ENCODE peak calls at places on chromosomes 16 and 17, in seven cellular contexts. W is lower lobe of right lung; U is psoas muscle; S is CD8-positive, alpha-beta memory T cell; G is fibroblast of lung; D is colonic mucosa; N is GM23338. K is an unnamed sample.

GRCh38 chr17:45305532-45306087 is 11.2 kb downstream of the MAP3K14 start:
- DNase-seq in W (no peak), N (no peak), S (no peak), D (no peak), G (peak), U (no peak), K (no peak)

GRCh38 chr17:83132251-83133081 is 53.1 kb downstream of the METRNL start:
- DNase-seq in U (peak), W (peak), G (no peak), N (no peak), S (no peak), D (no peak), K (peak)

GRCh38 chr16:16062023-16062932 is 112.9 kb downstream of the ABCC1 start:
- DNase-seq in D (no peak), N (peak), W (no peak), S (peak), U (no peak), G (peak), K (no peak)

GRCh38 chr17:20154601-20155000 is 145.4 kb downstream of the SPECC1 start:
- DNase-seq in G (no peak), D (no peak), W (no peak), U (no peak), S (no peak), N (no peak), K (no peak)

GRCh38 chr17:78263063-78263735 is 31.8 kb downstream of the TMEM235 start:
- DNase-seq in G (no peak), D (peak), N (no peak), W (peak), U (peak), S (no peak), K (peak)

GRCh38 chr17:42266918-42267766 is 9.0 kb downstream of the STAT5B start:
- DNase-seq in D (no peak), G (peak), U (no peak), W (no peak), N (no peak), S (peak), K (no peak)

GRCh38 chr17:75959046-75959838 is 18.4 kb upstream of the FBF1 start:
- DNase-seq in S (no peak), D (no peak), U (no peak), G (no peak), W (no peak), N (peak), K (no peak)

GRCh38 chr17:27797390-27798091 is 2.8 kb downstream of the NOS2 start:
- DNase-seq in W (peak), N (peak), U (no peak), G (no peak), D (peak), S (no peak), K (no peak)

GRCh38 chr17:46772879-46773620 is 45.4 kb downstream of the WNT3 start:
- DNase-seq in U (no peak), W (peak), D (no peak), G (no peak), N (no peak), S (no peak), K (no peak)

GRCh38 chr17:11238710-11239109 is 2.3 kb upstream of the SHISA6 start:
- DNase-seq in S (no peak), N (no peak), D (no peak), W (no peak), G (no peak), U (no peak), K (no peak)

GRCh38 chr16:85321856-85322271 is 209.6 kb upstream of the CIBAR2 start:
- DNase-seq in U (peak), D (peak), S (no peak), G (peak), N (no peak), W (peak), K (peak)

GRCh38 chr16:3065742-3066439 is 451 bp downstream of the IL32 start:
- DNase-seq in N (no peak), S (no peak), G (no peak), D (peak), W (no peak), U (no peak), K (no peak)

GRCh38 chr16:68417711-68418301 is 30.5 kb downstream of the SMPD3 start:
- DNase-seq in D (peak), U (no peak), W (peak), G (no peak), S (peak), N (no peak), K (no peak)

GRCh38 chr16:66660422-66661209 is 35.9 kb downstream of the CMTM4 start:
- DNase-seq in S (no peak), U (peak), D (peak), W (peak), N (peak), G (peak), K (peak)

GRCh38 chr17:41367426-41368075 is 2.1 kb downstream of the KRT33B start:
- DNase-seq in W (no peak), U (no peak), G (no peak), S (no peak), N (no peak), D (no peak), K (no peak)

GRCh38 chr17:6323626-6324356 is 111.1 kb downstream of the AIPL1 start:
- DNase-seq in S (no peak), N (peak), U (no peak), W (no peak), G (no peak), D (no peak), K (no peak)

GRCh38 chr16:71311553-71312158 is 22.5 kb upstream of the CMTR2 start:
- DNase-seq in N (peak), G (peak), D (no peak), U (no peak), S (peak), W (no peak), K (no peak)

GRCh38 chr17:40378966-40379365 is 14.4 kb upstream of the GJD3 start:
- DNase-seq in D (no peak), G (no peak), N (no peak), S (no peak), U (no peak), W (no peak), K (no peak)

GRCh38 chr16:47475786-47476185 is 14.7 kb downstream of the PHKB start:
- DNase-seq in D (no peak), G (no peak), W (no peak), N (no peak), U (peak), S (no peak), K (no peak)

GRCh38 chr17:80219777-80220708 is at the start of the genes SGSH and SLC26A11:
- DNase-seq in N (peak), D (peak), W (peak), U (peak), G (peak), S (peak), K (peak)

GRCh38 chr17:55642741-55643140 is 79.9 kb downstream of the TMEM100 start:
- DNase-seq in D (no peak), S (no peak), W (no peak), G (no peak), N (no peak), U (no peak), K (no peak)

GRCh38 chr16:17921357-17921978 is 415.1 kb downstream of the NPIPA8 start:
- DNase-seq in S (peak), W (peak), U (no peak), D (peak), G (no peak), N (peak), K (peak)

GRCh38 chr16:29720703-29721102 is 25.1 kb downstream of the C16orf54 start:
- DNase-seq in S (no peak), D (no peak), W (no peak), U (no peak), G (no peak), N (no peak), K (peak)

GRCh38 chr17:27519550-27519949 is 63.3 kb downstream of the KSR1 start:
- DNase-seq in U (no peak), N (no peak), G (no peak), D (no peak), S (no peak), W (no peak), K (no peak)

GRCh38 chr17:39702901-39703893 is 3.3 kb downstream of the ERBB2 start:
- DNase-seq in U (no peak), W (no peak), N (no peak), D (no peak), G (no peak), S (no peak), K (no peak)

GRCh38 chr16:81664153-81664552 is 114.9 kb upstream of the PLCG2 start:
- DNase-seq in W (no peak), G (no peak), U (no peak), S (no peak), D (no peak), N (no peak), K (no peak)

GRCh38 chr16:70680495-70681381 is 5.1 kb downstream of the MTSS2 start:
- DNase-seq in W (no peak), D (no peak), N (no peak), U (peak), G (no peak), S (no peak), K (peak)

GRCh38 chr17:27550291-27550930 is 80.6 kb upstream of the LGALS9 start:
- DNase-seq in W (no peak), N (no peak), D (no peak), U (no peak), S (no peak), G (no peak), K (peak)

GRCh38 chr16:53090271-53090590 is 35.4 kb downstream of the CHD9 start:
- DNase-seq in U (no peak), D (no peak), W (no peak), S (no peak), N (no peak), G (no peak), K (no peak)

GRCh38 chr16:18965555-18965954 is 18.2 kb upstream of the TMC7 start:
- DNase-seq in W (no peak), S (no peak), U (no peak), N (no peak), G (no peak), D (no peak), K (no peak)

GRCh38 chr16:55471448-55472097 is 7.4 kb upstream of the MMP2 start:
- DNase-seq in U (no peak), N (no peak), D (no peak), G (peak), W (no peak), S (no peak), K (no peak)

GRCh38 chr17:72702998-72703397 is 389.5 kb downstream of the SLC39A11 start:
- DNase-seq in S (no peak), W (no peak), U (no peak), N (no peak), G (peak), D (no peak), K (no peak)

GRCh38 chr16:47016700-47017133 is 43.2 kb upstream of the DNAJA2 start:
- DNase-seq in U (no peak), D (no peak), S (peak), N (no peak), W (no peak), G (no peak), K (no peak)

GRCh38 chr16:81723098-81723723 is 55.9 kb upstream of the PLCG2 start:
- DNase-seq in W (no peak), U (no peak), G (peak), D (peak), N (peak), S (peak), K (no peak)

GRCh38 chr17:43846963-43847369 is at the start of gene CD300LG:
- DNase-seq in S (no peak), W (peak), U (no peak), G (no peak), D (no peak), N (peak), K (no peak)
- H3K4me3 ChIP-seq in S (no peak), W (no peak), U (peak), G (no peak), D (no peak), N (peak), K (no peak)

DNA sequence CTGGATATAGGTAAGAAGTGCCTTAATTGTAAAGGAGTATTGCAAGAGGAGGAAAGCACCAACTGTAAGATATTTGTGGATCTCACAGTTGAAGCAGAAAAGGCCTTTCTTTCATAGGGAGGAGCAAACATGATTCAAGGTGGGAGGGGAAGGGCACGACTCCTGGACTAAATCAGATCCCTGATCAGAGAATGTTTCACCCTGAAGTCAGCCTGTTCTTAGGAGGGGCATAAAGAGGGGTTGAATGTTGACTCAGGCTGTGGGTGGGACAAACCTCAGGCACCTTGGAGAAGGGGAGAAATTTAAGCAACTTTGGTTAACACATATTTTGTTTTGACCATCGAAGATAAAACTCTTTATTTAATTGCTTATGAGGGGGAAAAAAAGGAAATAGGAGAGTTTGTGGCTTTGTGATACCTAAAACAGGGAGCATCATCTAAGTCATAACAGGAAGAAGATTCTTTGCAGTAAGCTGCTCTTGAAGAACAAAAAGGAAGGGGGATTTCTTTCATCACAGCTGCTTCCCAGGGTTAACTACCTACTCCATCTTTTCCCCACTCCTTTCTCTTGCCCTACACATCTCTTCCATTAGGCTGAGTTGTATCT is 158.6 kb upstream of the ZNF267 start:
- DNase-seq in U (no peak), S (no peak), N (no peak), D (no peak), G (no peak), W (no peak), K (no peak)
- H3K4me3 ChIP-seq in U (no peak), S (peak), N (peak), D (no peak), G (peak), W (peak), K (no peak)

DNA sequence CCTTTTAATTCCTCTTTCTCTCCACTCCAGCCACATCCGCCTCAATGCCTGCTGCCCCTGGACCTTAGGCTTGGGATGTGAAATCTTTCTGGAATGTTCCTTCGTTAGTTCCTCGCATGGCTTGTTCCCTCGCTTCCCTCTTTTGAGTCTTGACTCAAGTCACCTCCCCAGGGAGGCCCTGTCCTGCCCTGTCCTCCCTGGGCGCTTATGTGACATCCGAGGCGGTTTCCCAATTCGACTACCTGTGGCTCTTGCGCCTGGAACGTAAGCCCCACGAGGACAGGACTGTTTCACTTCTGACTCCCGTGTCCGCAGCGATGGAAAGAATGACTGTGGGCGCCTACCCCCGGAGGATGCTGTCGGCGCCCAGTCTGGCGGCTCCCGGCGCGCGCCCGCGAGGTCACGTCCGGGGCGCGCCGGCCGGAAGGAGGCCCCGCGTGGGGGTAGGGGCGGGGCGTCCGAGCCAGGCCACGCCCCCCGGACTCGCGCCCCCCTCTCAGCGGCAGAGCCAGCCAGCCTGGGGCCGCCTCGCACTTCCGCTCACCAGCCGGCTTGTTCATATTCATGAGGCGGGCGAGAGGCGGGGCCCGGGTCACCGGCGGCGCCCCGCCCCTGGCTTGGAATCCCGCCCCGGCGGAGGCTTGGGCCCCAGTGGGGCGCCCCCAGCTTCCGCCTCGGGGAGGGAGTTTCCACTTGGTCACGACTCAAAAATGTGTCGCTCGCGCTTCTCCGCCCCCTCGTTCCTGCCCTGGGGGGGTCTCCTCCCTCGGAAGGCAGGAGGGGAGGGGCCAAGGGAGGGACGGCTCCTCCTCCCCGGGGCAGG is 8.4 kb upstream of the GLIS2 start:
- DNase-seq in S (peak), W (peak), U (peak), G (peak), D (peak), N (peak), K (peak)
- H3K4me3 ChIP-seq in S (peak), W (peak), U (peak), G (peak), D (peak), N (peak), K (peak)

GRCh38 chr16:57798953-57799618 is 3.2 kb downstream of the KIFC3 start:
- DNase-seq in G (no peak), W (peak), U (no peak), N (no peak), S (no peak), D (no peak), K (no peak)
- H3K4me3 ChIP-seq in G (no peak), W (peak), U (no peak), N (no peak), S (no peak), D (no peak), K (no peak)

DNA sequence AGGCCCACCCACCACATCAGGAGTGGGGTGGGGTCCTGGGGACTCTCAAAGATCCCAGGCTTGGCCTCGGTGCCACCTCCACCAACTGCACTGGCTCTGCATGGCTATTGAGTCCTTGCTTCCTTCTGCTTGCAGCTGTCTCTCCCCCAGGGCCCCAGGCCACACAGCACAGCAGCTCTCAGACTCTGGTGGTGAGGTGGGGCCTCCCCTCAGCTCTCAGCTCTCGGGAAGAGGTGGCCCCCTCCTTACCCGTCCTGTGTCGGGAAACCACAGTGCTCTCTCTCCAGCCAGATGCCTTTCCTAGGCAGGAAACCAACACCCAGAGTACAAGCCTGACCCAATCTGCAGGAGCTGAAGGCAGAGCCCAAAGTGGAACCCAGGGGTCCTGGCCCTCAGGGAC is 18.6 kb downstream of the SRCIN1 start:
- DNase-seq in S (no peak), N (no peak), G (no peak), W (no peak), D (no peak), U (no peak), K (no peak)
- H3K4me3 ChIP-seq in S (no peak), N (no peak), G (no peak), W (no peak), D (no peak), U (no peak), K (no peak)

GRCh38 chr17:68199837-68200688 is 47.8 kb upstream of the AMZ2 start:
- DNase-seq in G (no peak), D (no peak), U (no peak), N (peak), S (no peak), W (no peak), K (no peak)
- H3K4me3 ChIP-seq in G (peak), D (peak), U (peak), N (peak), S (peak), W (peak), K (no peak)

GRCh38 chr16:31569360-31569717 is 41.6 kb downstream of the AHSP start:
- DNase-seq in G (no peak), W (no peak), U (no peak), D (no peak), N (peak), S (peak), K (no peak)
- H3K4me3 ChIP-seq in G (no peak), W (peak), U (peak), D (peak), N (peak), S (no peak), K (peak)

GRCh38 chr17:7351665-7352558 is at the start of gene KCTD11:
- DNase-seq in G (peak), W (peak), S (peak), U (peak), D (peak), N (peak), K (peak)

GRCh38 chr17:7355053-7355452 is at the start of gene TMEM95:
- DNase-seq in W (no peak), N (no peak), U (peak), D (peak), G (peak), S (no peak), K (no peak)

GRCh38 chr17:7352559-7352889 is 562 bp downstream of the KCTD11 start:
- DNase-seq in N (no peak), U (no peak), W (no peak), D (no peak), G (no peak), S (no peak), K (no peak)

GRCh38 chr17:7354262-7354781 is 634 bp upstream of the TMEM95 start:
- DNase-seq in W (no peak), N (peak), U (no peak), D (peak), G (peak), S (no peak), K (no peak)

DNA sequence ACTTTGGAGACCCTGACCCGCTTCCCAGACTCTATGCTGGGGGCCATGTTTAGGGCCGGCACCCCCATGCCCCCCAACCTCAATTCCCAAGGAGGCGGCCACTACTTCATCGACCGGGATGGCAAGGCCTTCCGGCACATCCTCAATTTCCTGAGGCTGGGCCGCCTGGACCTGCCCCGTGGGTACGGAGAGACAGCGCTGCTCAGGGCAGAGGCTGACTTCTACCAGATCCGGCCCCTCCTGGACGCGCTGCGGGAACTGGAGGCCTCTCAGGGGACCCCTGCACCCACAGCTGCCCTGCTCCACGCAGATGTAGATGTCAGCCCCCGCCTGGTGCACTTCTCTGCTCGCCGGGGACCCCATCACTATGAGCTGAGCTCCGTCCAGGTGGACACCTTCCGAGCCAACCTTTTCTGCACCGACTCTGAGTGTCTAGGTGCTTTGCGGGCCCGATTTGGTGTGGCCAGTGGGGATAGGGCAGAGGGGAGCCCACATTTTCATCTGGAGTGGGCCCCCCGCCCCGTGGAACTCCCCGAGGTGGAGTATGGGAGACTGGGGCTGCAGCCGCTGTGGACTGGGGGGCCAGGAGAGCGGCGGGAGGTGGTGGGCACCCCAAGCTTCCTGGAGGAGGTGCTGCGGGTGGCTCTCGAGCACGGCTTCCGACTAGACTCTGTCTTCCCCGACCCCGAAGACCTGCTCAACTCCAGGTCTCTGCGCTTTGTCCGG is 1.1 kb downstream of the KCTD11 start:
- DNase-seq in S (no peak), G (no peak), N (no peak), D (no peak), W (no peak), U (no peak), K (no peak)
- H3K4me3 ChIP-seq in S (peak), G (peak), N (peak), D (peak), W (peak), U (peak), K (peak)